ENCODE peak calls at places on chromosomes 7 and 10, in seven cellular contexts. X, A, F, Z, V, B and C are unnamed samples.
A peak's percentile ranks its signal among the peaks of the same experiment; 100 is the strongest.

GRCh38 chr10:36559412-36559811 is 566.0 kb upstream of the ANKRD30A start:
- DNase-seq in X (no peak), A (no peak), F (no peak), Z (no peak), V (no peak), B (no peak), C (no peak)

GRCh38 chr10:124890225-124890624 is 51.7 kb upstream of the ZRANB1 start:
- DNase-seq in X (no peak), A (no peak), F (no peak), Z (no peak), V (no peak), B (no peak), C (no peak)

GRCh38 chr10:124994573-124995473 is 52.9 kb downstream of the ZRANB1 start:
- DNase-seq in X (peak; percentile 15), A (no peak), F (no peak), Z (no peak), V (no peak), B (no peak), C (no peak)

GRCh38 chr7:22445140-22445722 is 54.8 kb downstream of the STEAP1B start:
- DNase-seq in X (peak; percentile 73), A (peak; percentile 12), F (peak; percentile 81), Z (peak; percentile 50), V (peak; percentile 58), B (no peak), C (no peak)

GRCh38 chr7:130943336-130943901 is 209.4 kb upstream of the KLF14 start:
- DNase-seq in X (no peak), A (no peak), F (no peak), Z (peak; percentile 77), V (peak; percentile 76), B (no peak), C (no peak)

GRCh38 chr10:99520040-99520803 is 12.5 kb upstream of the NKX2-3 start:
- DNase-seq in X (no peak), A (no peak), F (no peak), Z (no peak), V (no peak), B (no peak), C (no peak)

GRCh38 chr7:106049139-106049725 is 62.9 kb downstream of the SYPL1 start:
- DNase-seq in X (no peak), A (no peak), F (no peak), Z (no peak), V (no peak), B (no peak), C (no peak)

GRCh38 chr7:91043181-91043580 is 221.1 kb upstream of the FZD1 start:
- DNase-seq in X (no peak), A (no peak), F (no peak), Z (no peak), V (no peak), B (no peak), C (no peak)

GRCh38 chr7:23615331-23615730 is 18.1 kb downstream of the CCDC126 start:
- DNase-seq in X (peak; percentile 56), A (no peak), F (no peak), Z (peak; percentile 56), V (peak; percentile 61), B (no peak), C (no peak)

GRCh38 chr10:122236690-122237306 is 34.3 kb upstream of the BTBD16 start:
- DNase-seq in X (no peak), A (no peak), F (no peak), Z (no peak), V (no peak), B (no peak), C (no peak)

GRCh38 chr10:95445223-95445836 is 115.8 kb downstream of the SORBS1 start:
- DNase-seq in X (peak; percentile 69), A (peak; percentile 63), F (peak; percentile 71), Z (peak; percentile 85), V (peak; percentile 85), B (no peak), C (peak; percentile 25)

GRCh38 chr10:100318201-100318600 is 11.8 kb downstream of the PKD2L1 start:
- DNase-seq in X (no peak), A (no peak), F (no peak), Z (no peak), V (no peak), B (no peak), C (no peak)

DNA sequence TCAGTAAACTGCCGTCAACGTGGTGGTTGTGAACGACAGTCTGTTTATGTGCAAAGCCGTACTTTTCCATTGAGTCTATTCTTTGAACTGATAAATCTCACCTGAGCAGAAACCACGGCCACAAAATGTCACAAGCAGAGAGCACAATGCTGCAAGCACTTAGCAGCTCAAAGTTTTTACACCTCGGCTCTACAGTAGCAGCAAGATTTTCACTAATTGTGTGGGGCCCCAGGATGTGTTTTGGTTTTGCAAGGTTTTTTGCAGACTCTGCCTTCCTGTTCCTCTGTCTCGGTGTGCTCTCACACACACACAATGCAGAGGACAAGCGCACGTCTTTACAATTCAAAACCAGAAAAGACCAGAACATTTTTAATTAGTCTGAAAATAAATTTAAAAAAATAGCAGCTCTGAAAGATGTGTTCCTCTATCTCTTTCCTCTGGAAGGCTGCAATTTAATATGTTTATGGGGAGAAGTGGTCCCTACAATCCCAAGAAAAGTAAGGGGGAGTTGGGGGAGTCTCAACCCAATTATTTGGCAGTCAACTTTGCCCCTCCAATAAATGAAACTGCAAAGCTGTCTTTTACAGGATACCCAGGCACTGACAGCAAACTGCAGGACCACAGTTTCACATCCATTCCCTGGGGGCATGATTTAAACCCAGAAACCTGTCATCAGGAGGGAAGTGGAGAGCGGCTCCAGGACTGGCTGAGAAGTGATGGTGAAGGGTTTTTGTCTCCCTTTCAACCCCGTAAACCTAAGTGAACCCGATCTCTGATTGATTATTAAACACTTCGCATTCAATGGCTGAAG is 73.8 kb upstream of the SFMBT2 start:
- DNase-seq in X (no peak), A (no peak), F (no peak), Z (no peak), V (no peak), B (no peak), C (no peak)
- H3K4me3 ChIP-seq in X (no peak overlapping the region), A (no peak overlapping the region), F (peak overlapping the region; percentile 33), Z (no peak overlapping the region), V (no peak overlapping the region), B (no peak overlapping the region), C (no peak overlapping the region)

GRCh38 chr10:131876543-131876942 is 24.3 kb upstream of the PPP2R2D start:
- DNase-seq in X (no peak), A (no peak), F (no peak), Z (no peak), V (no peak), B (no peak), C (no peak)

GRCh38 chr10:131876021-131876420 is 24.8 kb upstream of the PPP2R2D start:
- DNase-seq in X (no peak), A (no peak), F (no peak), Z (no peak), V (no peak), B (no peak), C (no peak)

GRCh38 chr10:131875501-131875900 is 25.3 kb upstream of the PPP2R2D start:
- DNase-seq in X (no peak), A (no peak), F (no peak), Z (no peak), V (no peak), B (no peak), C (no peak)

GRCh38 chr10:131872837-131873375 is 27.9 kb upstream of the PPP2R2D start:
- DNase-seq in X (no peak), A (no peak), F (no peak), Z (no peak), V (no peak), B (no peak), C (no peak)

DNA sequence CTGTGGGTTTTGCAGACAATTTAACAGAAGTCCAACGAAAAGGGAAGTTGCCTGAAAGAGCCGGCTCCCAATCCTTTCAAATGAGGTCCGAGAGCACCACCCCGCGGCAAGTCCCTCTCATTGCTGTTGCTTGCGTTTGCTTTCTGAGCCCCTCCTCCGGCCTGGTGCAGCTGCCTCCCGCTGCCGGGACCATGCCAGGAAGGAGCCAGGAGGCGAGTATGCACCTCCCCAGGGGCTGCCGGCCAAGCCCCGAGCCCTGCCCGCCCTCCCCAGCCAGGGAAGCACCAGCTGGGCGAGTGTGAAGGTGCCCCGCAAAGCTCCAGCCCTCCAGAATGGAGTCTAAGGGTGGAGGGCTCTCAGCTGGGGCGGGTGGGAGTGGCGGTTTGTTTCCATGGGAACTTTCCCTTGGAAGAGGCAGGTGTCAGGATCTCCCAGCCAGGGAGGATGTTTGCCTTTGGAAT is 25.8 kb upstream of the PPP2R2D start:
- DNase-seq in X (peak; percentile 89), A (peak; percentile 57), F (peak; percentile 74), Z (peak; percentile 88), V (peak; percentile 86), B (peak; percentile 62), C (peak; percentile 39)
- TF ChIP-seq CTCF in X (peak; percentile 31), A (peak; percentile 38), F (peak; percentile 54), Z (peak; percentile 85), V (peak; percentile 73), B (peak; percentile 88), C (peak; percentile 77)

GRCh38 chr10:58704226-58705200 is 191.8 kb downstream of the BICC1 start:
- DNase-seq in X (no peak), A (no peak), F (no peak), Z (peak; percentile 58), V (peak; percentile 63), B (no peak), C (no peak)
- H3K4me3 ChIP-seq in X (no peak overlapping the region), A (no peak overlapping the region), F (no peak overlapping the region), Z (no peak overlapping the region), V (no peak overlapping the region), B (no peak overlapping the region), C (no peak overlapping the region)

GRCh38 chr7:135341049-135341448 is 107.4 kb downstream of the STRA8 start:
- DNase-seq in X (no peak), A (no peak), F (no peak), Z (no peak), V (no peak), B (peak; percentile 59), C (no peak)
- TF ChIP-seq CTCF in X (no peak), A (no peak), F (no peak), Z (no peak), V (no peak), B (peak; percentile 74), C (no peak)

DNA sequence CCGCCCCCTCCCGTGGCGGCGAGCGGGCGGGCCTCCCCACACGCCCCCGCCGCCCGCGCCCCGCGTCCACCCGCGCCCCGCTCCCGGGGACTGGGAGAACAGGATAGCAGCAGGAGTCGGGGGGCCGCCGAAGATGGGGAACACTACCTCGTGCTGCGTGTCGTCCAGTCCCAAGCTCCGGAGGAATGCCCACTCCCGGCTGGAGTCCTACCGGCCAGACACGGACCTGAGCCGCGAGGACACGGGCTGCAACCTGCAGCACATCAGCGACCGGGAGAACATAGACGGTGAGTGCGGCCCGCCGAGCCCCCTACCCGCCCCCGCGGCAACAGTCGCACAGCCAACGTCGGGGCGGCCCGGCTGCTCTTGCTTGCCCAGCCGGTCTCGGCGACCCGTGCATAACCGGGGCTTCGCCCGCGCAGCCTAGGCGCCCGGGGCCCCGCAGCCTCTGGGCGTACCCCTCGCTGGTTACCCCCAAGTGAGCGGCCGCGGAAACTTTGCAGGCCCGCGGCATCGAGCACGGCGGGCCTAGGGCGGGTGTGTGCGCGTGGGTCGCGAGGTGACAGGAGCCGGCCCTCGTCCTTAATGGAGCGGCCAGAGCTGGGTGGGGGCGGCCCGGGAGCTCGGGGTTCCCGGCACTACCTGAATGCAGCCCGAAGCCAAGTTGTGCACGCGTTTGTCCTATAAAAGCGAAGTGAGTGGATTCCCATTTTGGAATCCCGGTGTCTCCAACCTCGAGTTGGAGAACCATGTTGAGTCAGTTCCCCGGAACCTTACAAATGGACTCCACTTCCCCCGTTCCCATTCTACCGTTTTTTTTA is 822 bp downstream of the CCNY start:
- DNase-seq in X (peak; percentile 52), A (no peak), F (peak; percentile 54), Z (peak; percentile 38), V (peak; percentile 29), B (peak; percentile 16), C (no peak)
- H3K4me3 ChIP-seq in X (peak overlapping the region; percentile 97), A (peak overlapping the region; percentile 75), F (peak overlapping the region; percentile 94), Z (peak overlapping the region; percentile 99), V (peak overlapping the region; percentile 89), B (peak overlapping the region; percentile 94), C (peak overlapping the region; percentile 88)